ENCODE peak calls at places on chromosome 14, in eight cellular contexts. P, O, J, Q, U, Z, G and I are unnamed samples.
A peak's percentile ranks its signal among the peaks of the same experiment; 100 is the strongest.

GRCh38 chr14:68695871-68696665 is 96.8 kb downstream of the ZFP36L1 start:
- DNase-seq in P (no peak), O (no peak), J (no peak), Q (no peak), U (no peak), Z (no peak), G (no peak), I (no peak)

GRCh38 chr14:70018713-70019201 is 139.5 kb downstream of the SMOC1 start:
- DNase-seq in P (no peak), O (no peak), J (no peak), Q (no peak), U (no peak), Z (no peak), G (no peak), I (no peak)

GRCh38 chr14:20657216-20658211 is 16.0 kb upstream of the OR6S1 start:
- DNase-seq in P (no peak), O (peak; percentile 80), J (peak; percentile 88), Q (peak; percentile 22), U (no peak), Z (no peak), G (peak; percentile 32), I (no peak)

GRCh38 chr14:93286212-93286890 is 46.5 kb downstream of the BTBD7 start:
- DNase-seq in P (no peak), O (no peak), J (peak; percentile 73), Q (no peak), U (no peak), Z (no peak), G (no peak), I (no peak)

GRCh38 chr14:105067140-105067968 is 2.1 kb upstream of the GPR132 start:
- DNase-seq in P (no peak), O (no peak), J (peak; percentile 80), Q (no peak), U (no peak), Z (peak; percentile 26), G (peak; percentile 71), I (peak; percentile 55)

GRCh38 chr14:41606249-41607118 is at the start of gene LRFN5:
- DNase-seq in P (no peak), O (no peak), J (peak; percentile 71), Q (peak; percentile 65), U (no peak), Z (no peak), G (no peak), I (no peak)

GRCh38 chr14:31752867-31753661 is 191.9 kb downstream of the NUBPL start:
- DNase-seq in P (no peak), O (no peak), J (no peak), Q (no peak), U (no peak), Z (no peak), G (no peak), I (no peak)

GRCh38 chr14:70934502-70935134 is 27.4 kb downstream of the PCNX1 start:
- DNase-seq in P (no peak), O (no peak), J (no peak), Q (no peak), U (no peak), Z (no peak), G (no peak), I (no peak)

GRCh38 chr14:86722612-86723253 is 1192.8 kb downstream of the FLRT2 start:
- DNase-seq in P (no peak), O (no peak), J (no peak), Q (no peak), U (no peak), Z (no peak), G (no peak), I (no peak)

GRCh38 chr14:92513204-92513965 is at the start of gene RIN3:
- DNase-seq in P (no peak), O (peak; percentile 57), J (peak; percentile 86), Q (peak; percentile 72), U (no peak), Z (peak; percentile 50), G (peak; percentile 38), I (peak; percentile 13)

GRCh38 chr14:105486974-105487448 is 325 bp downstream of the CRIP1 start:
- DNase-seq in P (no peak), O (no peak), J (no peak), Q (peak; percentile 59), U (peak; percentile 63), Z (peak; percentile 79), G (peak; percentile 65), I (no peak)

GRCh38 chr14:66244834-66245233 is 241.3 kb upstream of the CCDC196 start:
- DNase-seq in P (no peak), O (no peak), J (no peak), Q (no peak), U (no peak), Z (no peak), G (no peak), I (no peak)

GRCh38 chr14:26466862-26467261 is 131.0 kb downstream of the NOVA1 start:
- DNase-seq in P (no peak), O (no peak), J (no peak), Q (no peak), U (no peak), Z (no peak), G (no peak), I (no peak)

GRCh38 chr14:95507701-95508103 is 8.7 kb downstream of the SYNE3 start:
- DNase-seq in P (no peak), O (peak; percentile 6), J (peak; percentile 94), Q (no peak), U (no peak), Z (no peak), G (no peak), I (no peak)

GRCh38 chr14:53882684-53883083 is 73.9 kb downstream of the BMP4 start:
- DNase-seq in P (no peak), O (no peak), J (no peak), Q (no peak), U (no peak), Z (no peak), G (no peak), I (no peak)